ENCODE peak calls at places on chromosomes 13 and 19, in eight cellular contexts. M is ascending aorta, Z is astrocyte, V is breast epithelium, N is left ventricle myocardium inferior, Q is AG04450, P is GM10248, C is astrocyte of the spinal cord. U is an unnamed sample.

GRCh38 chr13:35649162-35649561 is 172.7 kb upstream of the MAB21L1 start:
- DNase-seq in C (no peak), N (no peak), P (no peak), V (no peak), Z (no peak), M (no peak), Q (no peak), U (no peak)

GRCh38 chr13:96850538-96850937 is 143.7 kb downstream of the OXGR1 start:
- DNase-seq in Q (no peak), Z (no peak), N (no peak), C (no peak), M (no peak), V (no peak), P (no peak), U (no peak)

GRCh38 chr13:93230466-93230865 is 3.9 kb downstream of the GPC6 start:
- DNase-seq in V (no peak), Q (no peak), Z (peak; percentile 93), P (no peak), C (peak; percentile 69), N (no peak), M (no peak), U (no peak)

GRCh38 chr19:30091456-30091855 is 149.4 kb downstream of the URI1 start:
- DNase-seq in M (no peak), N (no peak), C (no peak), V (no peak), P (no peak), Q (no peak), Z (no peak), U (no peak)

GRCh38 chr13:83499286-83499685 is 383.0 kb downstream of the SLITRK1 start:
- DNase-seq in Q (no peak), C (peak; percentile 55), M (no peak), N (no peak), P (no peak), Z (peak; percentile 39), V (no peak), U (no peak)

GRCh38 chr13:73138967-73139491 is 80.2 kb downstream of the KLF5 start:
- DNase-seq in V (no peak), M (no peak), Z (no peak), C (no peak), Q (no peak), P (no peak), N (no peak), U (no peak)

GRCh38 chr19:20250627-20251026 is 83.6 kb downstream of the ZNF486 start:
- DNase-seq in Q (no peak), C (no peak), Z (no peak), V (no peak), N (no peak), M (no peak), P (no peak), U (no peak)

GRCh38 chr19:33767898-33768413 is 28.7 kb upstream of the KCTD15 start:
- DNase-seq in N (no peak), P (no peak), C (peak; percentile 16), V (no peak), Z (no peak), Q (no peak), M (no peak), U (no peak)

GRCh38 chr19:1457892-1458291 is 8.0 kb downstream of the APC2 start:
- DNase-seq in V (no peak), Z (no peak), Q (no peak), M (no peak), P (no peak), N (no peak), C (no peak), U (no peak)

GRCh38 chr19:1455002-1455335 is 5.0 kb downstream of the APC2 start:
- DNase-seq in N (no peak), M (no peak), Q (no peak), P (no peak), Z (no peak), C (no peak), V (no peak), U (no peak)

GRCh38 chr19:1456121-1456900 is 6.4 kb downstream of the APC2 start:
- DNase-seq in P (no peak), C (no peak), Q (no peak), N (no peak), M (no peak), V (no peak), Z (no peak), U (no peak)

GRCh38 chr19:1455336-1456120 is 5.6 kb downstream of the APC2 start:
- DNase-seq in Q (no peak), Z (no peak), N (no peak), V (no peak), P (peak; percentile 79), C (no peak), M (no peak), U (peak; percentile 89)

DNA sequence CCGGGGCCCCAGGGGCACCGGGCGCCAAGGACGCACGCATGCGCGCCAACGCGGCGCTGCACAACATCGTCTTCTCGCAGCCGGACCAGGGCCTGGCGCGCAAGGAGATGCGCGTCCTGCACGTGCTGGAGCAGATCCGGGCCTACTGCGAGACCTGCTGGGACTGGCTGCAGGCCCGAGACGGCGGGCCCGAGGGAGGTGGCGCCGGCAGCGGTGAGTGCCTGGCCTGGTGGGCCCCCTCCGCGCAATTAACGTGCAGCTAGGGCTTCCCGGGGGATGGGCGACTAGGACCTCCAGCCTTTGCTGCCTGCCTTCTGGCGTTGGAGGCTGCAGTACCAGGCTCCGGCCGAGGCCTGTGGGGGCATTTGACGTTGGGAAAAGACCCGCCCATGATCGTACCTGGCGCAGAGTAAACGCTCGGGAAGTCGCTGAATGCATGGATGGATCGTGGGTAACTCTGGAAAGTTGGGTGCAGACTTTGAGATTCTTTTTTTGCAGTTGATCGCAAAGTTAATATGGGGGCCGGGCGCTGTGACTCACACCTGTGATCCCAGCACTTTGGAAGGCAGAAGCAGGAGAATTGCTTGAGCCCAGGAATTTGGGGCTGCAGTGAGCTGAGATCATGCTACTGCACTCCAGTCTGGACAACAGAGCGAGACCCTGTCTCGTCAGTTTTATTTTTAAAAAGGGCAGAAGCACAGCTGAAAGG is 7.3 kb downstream of the APC2 start:
- DNase-seq in V (no peak), M (no peak), P (no peak), Z (no peak), Q (no peak), N (no peak), C (no peak), U (no peak)
- TF ChIP-seq CTCF in V (no peak), M (no peak), P (no peak), Z (no peak), Q (peak; percentile 9), N (no peak), C (no peak), U (no peak)

GRCh38 chr19:10552596-10553053 is 8.9 kb downstream of the ATG4D start:
- DNase-seq in P (no peak), M (no peak), Q (no peak), C (no peak), V (no peak), Z (no peak), N (no peak), U (peak; percentile 46)

GRCh38 chr19:10553943-10554381 is 10.3 kb downstream of the ATG4D start:
- DNase-seq in C (no peak), N (no peak), Q (no peak), Z (no peak), V (no peak), M (no peak), P (peak; percentile 71), U (peak; percentile 86)

GRCh38 chr19:10555613-10555979 is 10.2 kb downstream of the KRI1 start:
- DNase-seq in V (no peak), Z (no peak), N (no peak), P (no peak), M (no peak), C (no peak), Q (no peak), U (peak; percentile 18)

GRCh38 chr19:10553087-10553667 is 9.5 kb downstream of the ATG4D start:
- DNase-seq in P (no peak), V (no peak), Q (no peak), Z (no peak), C (no peak), M (no peak), N (no peak), U (peak; percentile 32)

DNA sequence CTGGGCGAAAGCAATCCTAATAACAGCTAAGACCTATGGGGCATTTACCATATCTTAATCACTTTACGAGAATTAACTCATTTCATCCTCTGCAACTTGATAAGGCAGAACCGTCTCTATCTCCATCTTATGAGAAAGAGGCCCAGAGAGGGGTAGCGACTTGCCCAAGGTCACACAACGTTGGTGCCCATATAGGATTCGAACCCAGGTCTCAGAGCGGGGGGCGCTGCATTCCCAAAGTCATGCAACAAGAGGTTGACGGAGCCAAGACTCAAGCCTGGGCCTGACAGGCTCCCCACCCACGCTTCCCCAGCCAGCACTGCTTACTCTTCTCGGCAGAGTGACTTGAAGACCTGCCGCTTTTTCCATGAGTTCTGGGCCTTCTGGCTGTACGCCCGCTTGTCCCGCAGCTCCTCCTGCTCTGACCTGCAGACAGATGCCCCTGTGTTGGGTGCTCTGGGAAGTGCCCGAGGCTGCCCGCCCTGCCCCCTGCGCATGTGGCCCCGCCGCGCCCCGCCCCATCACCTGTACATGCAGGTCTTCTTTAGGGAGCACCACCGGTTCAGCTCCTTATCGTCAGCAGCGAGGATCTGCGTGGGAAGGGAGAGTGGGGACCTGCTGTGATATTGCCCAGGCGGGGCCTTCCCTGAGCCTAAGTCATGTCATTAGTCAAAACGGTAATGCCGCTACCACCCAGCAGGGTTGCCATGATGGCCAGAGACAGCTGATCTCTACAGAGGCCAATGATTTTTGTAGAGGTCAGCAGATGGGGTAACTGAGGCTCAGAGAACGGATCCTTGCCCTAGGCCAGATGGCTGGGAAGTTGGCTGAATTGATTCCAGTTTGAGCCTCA is 10.8 kb downstream of the KRI1 start:
- DNase-seq in Z (no peak), N (no peak), P (no peak), M (no peak), Q (no peak), C (no peak), V (no peak), U (peak; percentile 28)
- TF ChIP-seq CTCF in Z (no peak), N (no peak), P (no peak), M (no peak), Q (no peak), C (no peak), V (no peak), U (no peak)

GRCh38 chr13:25675060-25675459 is 303.3 kb downstream of the ATP8A2 start:
- DNase-seq in Q (no peak), P (no peak), V (no peak), C (no peak), Z (no peak), N (no peak), M (no peak), U (no peak)
- TF ChIP-seq CTCF in Q (no peak), P (no peak), V (no peak), C (no peak), Z (no peak), N (no peak), M (no peak), U (no peak)

GRCh38 chr13:49219647-49220034 is 497 bp upstream of the MLNR start:
- DNase-seq in N (no peak), Q (no peak), P (peak; percentile 34), Z (no peak), M (no peak), C (peak; percentile 17), V (no peak), U (peak; percentile 49)

GRCh38 chr13:49217962-49218492 is 2.1 kb upstream of the MLNR start:
- DNase-seq in Q (no peak), V (no peak), N (no peak), Z (no peak), P (no peak), C (no peak), M (no peak), U (no peak)

GRCh38 chr13:49220856-49221614 is 897 bp downstream of the MLNR start:
- DNase-seq in N (no peak), M (no peak), C (no peak), Z (no peak), V (no peak), P (peak; percentile 31), Q (no peak), U (peak; percentile 43)

GRCh38 chr13:49218493-49219051 is 1.6 kb upstream of the MLNR start:
- DNase-seq in Z (no peak), M (no peak), P (no peak), V (no peak), Q (no peak), C (peak; percentile 2), N (no peak), U (no peak)

GRCh38 chr13:49220035-49220855 is at the start of gene MLNR:
- DNase-seq in M (no peak), Q (no peak), Z (peak; percentile 17), C (no peak), P (peak; percentile 43), V (no peak), N (no peak), U (peak; percentile 72)
- TF ChIP-seq CTCF in M (no peak), Q (no peak), Z (no peak), C (peak; percentile 12), P (no peak), V (no peak), N (peak; percentile 22), U (peak; percentile 38)